ENCODE peak calls at places on chromosome 10, in six cellular contexts. R is neural progenitor cell, K is SK-N-SH, E is hepatocyte, S is GM23338, I is fibroblast of lung. J is an unnamed sample.

GRCh38 chr10:7511612-7512011 is 100.8 kb upstream of the SFMBT2 start:
- DNase-seq in S (no peak), I (no peak), K (peak; percentile 75), E (no peak), R (no peak), J (no peak)

GRCh38 chr10:91700788-91701444 is 68.0 kb upstream of the PPP1R3C start:
- DNase-seq in E (no peak), I (peak; percentile 84), S (no peak), R (no peak), K (no peak), J (peak; percentile 77)

GRCh38 chr10:103814104-103814503 is 41.3 kb downstream of the SH3PXD2A start:
- DNase-seq in I (no peak), K (no peak), E (no peak), R (no peak), S (no peak), J (no peak)

GRCh38 chr10:131843881-131844284 is 56.9 kb upstream of the PPP2R2D start:
- DNase-seq in E (no peak), S (no peak), R (no peak), I (no peak), K (no peak), J (no peak)

GRCh38 chr10:9877978-9878377 is 1139.7 kb upstream of the CELF2 start:
- DNase-seq in R (no peak), E (no peak), I (no peak), S (no peak), K (no peak), J (no peak)

GRCh38 chr10:102775201-102775972 is 31.6 kb downstream of the WBP1L start:
- DNase-seq in E (peak; percentile 41), I (peak; percentile 29), S (no peak), K (no peak), R (no peak), J (no peak)

GRCh38 chr10:16995867-16996529 is 133.6 kb downstream of the CUBN start:
- DNase-seq in R (peak; percentile 34), E (no peak), I (peak; percentile 37), S (peak; percentile 48), K (no peak), J (peak; percentile 53)

GRCh38 chr10:4623757-4624420 is 202.1 kb upstream of the AKR1E2 start:
- DNase-seq in K (no peak), S (no peak), I (peak; percentile 42), E (no peak), R (no peak), J (no peak)

GRCh38 chr10:128626397-128627060 is 500.3 kb upstream of the MKI67 start:
- DNase-seq in K (no peak), E (no peak), R (peak; percentile 34), I (no peak), S (peak; percentile 64), J (no peak)

GRCh38 chr10:112842832-112843360 is 107.2 kb upstream of the TCF7L2 start:
- DNase-seq in I (peak; percentile 78), S (no peak), E (no peak), K (peak; percentile 44), R (peak; percentile 38), J (no peak)

GRCh38 chr10:91545817-91546216 is 87.1 kb downstream of the PPP1R3C start:
- DNase-seq in S (no peak), K (no peak), I (no peak), R (no peak), E (no peak), J (no peak)

GRCh38 chr10:127909716-127910463 is 3.0 kb downstream of the PTPRE start:
- DNase-seq in E (no peak), R (no peak), I (no peak), K (no peak), S (no peak), J (no peak)

GRCh38 chr10:27446091-27446918 is 57.8 kb upstream of the RAB18 start:
- DNase-seq in S (peak; percentile 60), I (peak; percentile 66), R (peak; percentile 34), K (peak; percentile 9), E (peak; percentile 36), J (peak; percentile 51)

GRCh38 chr10:78750418-78750817 is 318.3 kb upstream of the ZMIZ1 start:
- DNase-seq in K (no peak), S (no peak), I (no peak), R (no peak), E (no peak), J (no peak)

GRCh38 chr10:4850400-4850799 is 24.4 kb downstream of the AKR1E2 start:
- DNase-seq in K (no peak), E (no peak), I (no peak), R (no peak), S (no peak), J (no peak)

GRCh38 chr10:82934429-82934828 is 1059.4 kb downstream of the NRG3 start:
- DNase-seq in R (peak; percentile 48), E (peak; percentile 59), K (peak; percentile 1), I (no peak), S (peak; percentile 47), J (no peak)

DNA sequence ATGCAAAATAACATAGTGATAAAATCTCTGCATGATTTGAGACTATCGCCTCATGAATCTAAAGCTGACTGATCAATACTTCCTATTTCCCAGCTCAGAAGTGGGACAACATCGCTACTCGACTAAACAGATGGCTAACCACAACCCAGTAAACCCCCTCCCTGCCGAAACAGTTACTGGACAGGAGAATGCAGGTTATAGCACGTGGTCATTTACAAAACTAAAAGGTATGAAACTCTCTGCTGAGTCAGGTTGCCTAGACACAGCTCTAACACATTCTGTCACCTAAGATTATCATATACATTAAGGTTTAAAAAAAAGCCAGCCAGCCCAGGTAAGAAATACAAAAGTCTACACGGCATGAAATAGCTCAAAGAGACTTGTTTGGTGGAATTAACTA is 64.0 kb downstream of the CTBP2 start:
- DNase-seq in K (no peak), S (no peak), E (no peak), I (no peak), R (no peak), J (no peak)
- H4K20me1 ChIP-seq in K (peaks cover 96% of the 10 kb centered on the region), S (peaks cover 92% of the 10 kb centered on the region), E (peaks cover 88% of the 10 kb centered on the region), I (no peaks in the 10 kb centered on the region), R (peaks cover 98% of the 10 kb centered on the region), J (peaks cover 4% of the 10 kb centered on the region)

DNA sequence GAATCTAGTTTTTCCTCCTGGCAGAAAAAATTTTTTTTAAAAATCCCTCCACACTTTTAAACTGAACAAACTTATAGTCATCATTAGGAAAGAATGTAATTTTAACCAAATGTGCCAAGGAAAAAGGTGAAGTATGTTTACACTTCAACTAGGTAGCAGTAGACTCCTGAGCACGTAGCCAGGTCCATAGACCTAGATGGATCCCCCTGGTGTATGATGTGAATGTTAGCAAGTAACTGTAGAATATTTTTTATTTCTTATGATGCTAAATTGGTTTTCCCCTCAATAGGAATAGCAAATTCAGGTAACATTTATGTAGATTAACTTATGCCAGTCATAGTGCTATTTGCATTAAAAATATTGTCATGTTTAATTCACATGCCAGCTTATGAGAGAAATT is 19.6 kb downstream of the CABCOCO1 start:
- DNase-seq in I (no peak), S (peak; percentile 8), K (no peak), E (no peak), R (no peak), J (peak; percentile 57)
- TF ChIP-seq CTCF in I (no peak), S (peak; percentile 33), K (no peak), E (no peak), R (no peak), J (peak; percentile 74)

GRCh38 chr10:116630020-116630419 is 9.3 kb downstream of the PNLIPRP2 start:
- DNase-seq in R (no peak), I (no peak), S (no peak), E (no peak), K (no peak), J (no peak)

GRCh38 chr10:116625845-116626244 is 5.1 kb downstream of the PNLIPRP2 start:
- DNase-seq in R (no peak), S (no peak), I (no peak), E (no peak), K (no peak), J (no peak)

GRCh38 chr10:116629340-116629739 is 8.6 kb downstream of the PNLIPRP2 start:
- DNase-seq in E (no peak), I (no peak), K (no peak), S (no peak), R (peak; percentile 30), J (no peak)

GRCh38 chr10:116627386-116627933 is 6.7 kb downstream of the PNLIPRP2 start:
- DNase-seq in K (peak; percentile 92), I (no peak), E (peak; percentile 75), R (peak; percentile 88), S (peak; percentile 83), J (peak; percentile 42)

DNA sequence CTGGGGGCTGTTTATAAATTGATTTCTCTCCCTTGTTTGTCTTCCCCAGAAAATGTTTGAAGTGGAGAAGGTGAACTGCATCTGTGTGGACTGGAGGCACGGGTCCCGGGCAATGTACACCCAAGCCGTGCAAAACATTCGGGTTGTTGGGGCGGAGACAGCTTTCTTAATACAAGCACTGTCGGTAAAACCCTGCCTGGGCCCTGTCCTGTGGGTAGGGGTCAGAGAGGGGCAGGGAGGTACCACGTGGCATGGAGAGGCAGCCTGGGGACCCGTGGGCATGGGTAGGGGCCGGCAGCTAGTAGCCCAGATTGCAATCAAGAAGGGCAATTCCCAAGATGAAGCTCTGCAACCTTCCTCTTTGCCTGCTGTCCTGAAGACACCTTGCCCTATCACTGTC is 6.1 kb downstream of the PNLIPRP2 start:
- DNase-seq in R (no peak), S (no peak), E (no peak), I (no peak), K (no peak), J (no peak)
- H3K4me1 ChIP-seq in R (peaks cover 10% of the 10 kb centered on the region), S (no peaks in the 10 kb centered on the region), E (no peaks in the 10 kb centered on the region), I (no peaks in the 10 kb centered on the region), K (no peaks in the 10 kb centered on the region), J (no peaks in the 10 kb centered on the region)

GRCh38 chr10:74855439-74855838 is 29.0 kb downstream of the KAT6B start:
- DNase-seq in I (no peak), K (no peak), R (no peak), S (no peak), E (no peak), J (no peak)
- H4K20me1 ChIP-seq in I (no peaks in the 10 kb centered on the region), K (peaks cover 42% of the 10 kb centered on the region), R (no peaks in the 10 kb centered on the region), S (peaks cover 7% of the 10 kb centered on the region), E (peaks cover 73% of the 10 kb centered on the region), J (peaks cover 40% of the 10 kb centered on the region)

GRCh38 chr10:14554843-14555205 is 219.9 kb downstream of the FAM107B start:
- DNase-seq in R (no peak), E (no peak), S (no peak), K (no peak), I (no peak), J (peak; percentile 55)

GRCh38 chr10:14557573-14557972 is 217.1 kb downstream of the FAM107B start:
- DNase-seq in R (no peak), S (no peak), E (no peak), I (no peak), K (no peak), J (no peak)

GRCh38 chr10:14558025-14558424 is 216.7 kb downstream of the FAM107B start:
- DNase-seq in E (no peak), S (no peak), K (no peak), R (no peak), I (no peak), J (no peak)

GRCh38 chr10:14555806-14556205 is 218.9 kb downstream of the FAM107B start:
- DNase-seq in S (peak; percentile 60), R (peak; percentile 18), E (no peak), K (no peak), I (no peak), J (no peak)

GRCh38 chr10:14556285-14556956 is 218.3 kb downstream of the FAM107B start:
- DNase-seq in E (peak; percentile 56), S (peak; percentile 67), I (peak; percentile 35), R (peak; percentile 65), K (no peak), J (no peak)
- TF ChIP-seq CTCF in E (peak; percentile 21), S (peak; percentile 63), I (no peak), R (peak; percentile 50), K (no peak), J (peak; percentile 33)

GRCh38 chr10:100743626-100744135 is 1.7 kb upstream of the PAX2 start:
- DNase-seq in E (peak; percentile 76), S (peak; percentile 77), R (peak; percentile 81), K (peak; percentile 85), I (peak; percentile 58), J (peak; percentile 50)
- H3K4me1 ChIP-seq in E (peaks cover 37% of the 10 kb centered on the region), S (peaks cover 66% of the 10 kb centered on the region), R (peaks cover 79% of the 10 kb centered on the region), K (peaks cover 21% of the 10 kb centered on the region), I (no peaks in the 10 kb centered on the region), J (no peaks in the 10 kb centered on the region)